ENCODE peak calls at places on chromosomes 7 and 10, in five cellular contexts. I is NCI-H524 treated with DMSO at 0.1 percent for 48 hours, C is ELR, W is iPS DF 19.7, S is kidney epithelial cell. Z is an unnamed sample.

GRCh38 chr7:34315032-34315431 is 343.0 kb upstream of the NPSR1 start:
- DNase-seq in I (no peak), C (peak; percentile 92), W (no peak), S (no peak), Z (no peak)

GRCh38 chr7:157689269-157690057 is 352.7 kb downstream of the DNAJB6 start:
- DNase-seq in I (no peak), C (no peak), W (no peak), S (no peak), Z (no peak)

GRCh38 chr10:125023862-125024495 is 82.1 kb downstream of the ZRANB1 start:
- DNase-seq in I (peak; percentile 4), C (no peak), W (no peak), S (no peak), Z (no peak)

GRCh38 chr10:59585046-59585700 is 124.5 kb downstream of the SLC16A9 start:
- DNase-seq in I (no peak), C (no peak), W (no peak), S (no peak), Z (no peak)

GRCh38 chr10:54091237-54091636 is 709.8 kb downstream of the PCDH15 start:
- DNase-seq in I (no peak), C (no peak), W (no peak), S (no peak), Z (no peak)

GRCh38 chr7:88075216-88075615 is 141.2 kb downstream of the ADAM22 start:
- DNase-seq in I (no peak), C (no peak), W (no peak), S (no peak), Z (no peak)

GRCh38 chr10:49608925-49609282 is 1.2 kb upstream of the SLC18A3 start:
- DNase-seq in I (no peak), C (no peak), W (no peak), S (no peak), Z (no peak)

GRCh38 chr7:157653827-157654207 is 317.0 kb downstream of the DNAJB6 start:
- DNase-seq in I (no peak), C (no peak), W (no peak), S (no peak), Z (no peak)

GRCh38 chr7:63900394-63901203 is 98.0 kb upstream of the ZNF722 start:
- DNase-seq in I (peak; percentile 68), C (no peak), W (no peak), S (no peak), Z (no peak)

GRCh38 chr10:125002044-125002422 is 60.1 kb downstream of the ZRANB1 start:
- DNase-seq in I (no peak), C (no peak), W (no peak), S (no peak), Z (no peak)

GRCh38 chr10:43417950-43418768 is 9.2 kb upstream of the HNRNPF start:
- DNase-seq in I (no peak), C (no peak), W (no peak), S (no peak), Z (no peak)

GRCh38 chr10:125128397-125129075 is 31.8 kb downstream of the CTBP2 start:
- DNase-seq in I (no peak), C (no peak), W (no peak), S (no peak), Z (no peak)

GRCh38 chr10:86867149-86867548 is 90.3 kb downstream of the MMRN2 start:
- DNase-seq in I (no peak), C (no peak), W (no peak), S (no peak), Z (no peak)

GRCh38 chr7:114652041-114652440 is 237.4 kb downstream of the FOXP2 start:
- DNase-seq in I (no peak), C (no peak), W (no peak), S (no peak), Z (no peak)

GRCh38 chr10:118495499-118495898 is 99.9 kb downstream of the PRLHR start:
- DNase-seq in I (no peak), C (no peak), W (no peak), S (no peak), Z (no peak)